ENCODE peak calls at places on chromosomes 6 and 20, in ten cellular contexts. G is transverse colon; M is WTC11; S is pons; K is GM12865; V is A172; Y is stimulated activated CD8-positive, alpha-beta memory T cell treated with anti-CD3 and anti-CD28 coated beads, Interleukin-7, amount 100 ng/mL, for 4 hours; P is fibroblast of the aortic adventitia; L is cardiac muscle cell; W is naive thymus-derived CD8-positive, alpha-beta T cell. B is an unnamed sample.

GRCh38 chr20:13659288-13659687 is 20.6 kb upstream of the TASP1 start:
- DNase-seq in G (no peak), M (no peak), S (peak; percentile 24), K (peak; percentile 76), V (no peak), Y (no peak), P (no peak), L (no peak), W (no peak), B (no peak)

GRCh38 chr20:41133709-41134361 is 3.5 kb upstream of the PLCG1 start:
- DNase-seq in G (peak; percentile 9), M (no peak), S (no peak), K (peak; percentile 89), V (no peak), Y (peak; percentile 38), P (no peak), L (no peak), W (no peak), B (no peak)

GRCh38 chr6:159213401-159213800 is 44.2 kb downstream of the FNDC1 start:
- DNase-seq in G (no peak), M (no peak), S (no peak), K (no peak), V (peak; percentile 56), Y (no peak), P (peak; percentile 21), L (peak; percentile 9), W (no peak), B (no peak)

GRCh38 chr20:34475979-34476736 is 40.1 kb upstream of the DYNLRB1 start:
- DNase-seq in G (peak; percentile 44), M (peak; percentile 19), S (peak; percentile 44), K (peak; percentile 40), V (no peak), Y (peak; percentile 10), P (peak; percentile 19), L (peak; percentile 52), W (peak; percentile 24), B (peak; percentile 76)

GRCh38 chr6:106124437-106125423 is 38.6 kb downstream of the PRDM1 start:
- DNase-seq in G (no peak), M (no peak), S (no peak), K (no peak), V (no peak), Y (no peak), P (no peak), L (no peak), W (no peak), B (no peak)

GRCh38 chr20:49630396-49630951 is 62.5 kb upstream of the PTGIS start:
- DNase-seq in G (no peak), M (no peak), S (no peak), K (peak; percentile 93), V (no peak), Y (no peak), P (no peak), L (no peak), W (no peak), B (no peak)

GRCh38 chr6:154390034-154390433 is 33.4 kb upstream of the IPCEF1 start:
- DNase-seq in G (no peak), M (no peak), S (no peak), K (no peak), V (no peak), Y (no peak), P (no peak), L (no peak), W (no peak), B (no peak)

GRCh38 chr6:56806368-56806767 is 148.5 kb upstream of the BEND6 start:
- DNase-seq in G (no peak), M (no peak), S (peak; percentile 57), K (no peak), V (no peak), Y (no peak), P (no peak), L (no peak), W (no peak), B (no peak)

GRCh38 chr20:62840244-62841197 is 21.1 kb downstream of the TCFL5 start:
- DNase-seq in G (no peak), M (no peak), S (no peak), K (no peak), V (no peak), Y (no peak), P (no peak), L (no peak), W (no peak), B (no peak)

GRCh38 chr20:46011631-46012482 is 3.1 kb downstream of the MMP9 start:
- DNase-seq in G (peak; percentile 54), M (peak; percentile 100), S (no peak), K (peak; percentile 65), V (no peak), Y (no peak), P (no peak), L (peak; percentile 50), W (no peak), B (no peak)

GRCh38 chr20:19885981-19886665 is 128.1 kb downstream of the RIN2 start:
- DNase-seq in G (peak; percentile 72), M (peak; percentile 11), S (peak; percentile 70), K (no peak), V (peak; percentile 26), Y (no peak), P (peak; percentile 50), L (peak; percentile 45), W (no peak), B (peak; percentile 65)

GRCh38 chr20:49982072-49982345 is 771 bp upstream of the SNAI1 start:
- DNase-seq in G (no peak), M (no peak), S (no peak), K (no peak), V (no peak), Y (no peak), P (no peak), L (no peak), W (no peak), B (no peak)

GRCh38 chr20:56359212-56360132 is 698 bp downstream of the FAM210B start:
- DNase-seq in G (peak; percentile 47), M (peak; percentile 27), S (peak; percentile 57), K (peak; percentile 20), V (peak; percentile 38), Y (no peak), P (peak; percentile 72), L (peak; percentile 82), W (peak; percentile 3), B (peak; percentile 84)

GRCh38 chr20:16970751-16971150 is 222.6 kb downstream of the OTOR start:
- DNase-seq in G (no peak), M (no peak), S (no peak), K (no peak), V (no peak), Y (no peak), P (no peak), L (no peak), W (no peak), B (no peak)

GRCh38 chr6:136209496-136209895 is 40.6 kb downstream of the MTFR2 start:
- DNase-seq in G (no peak), M (no peak), S (no peak), K (no peak), V (no peak), Y (no peak), P (no peak), L (no peak), W (no peak), B (no peak)

GRCh38 chr6:109373333-109373732 is 8.9 kb downstream of the CD164 start:
- DNase-seq in G (no peak), M (no peak), S (no peak), K (peak; percentile 17), V (no peak), Y (no peak), P (no peak), L (no peak), W (no peak), B (no peak)

GRCh38 chr6:130679684-130680083 is 147.5 kb upstream of the SMLR1 start:
- DNase-seq in G (no peak), M (no peak), S (no peak), K (no peak), V (no peak), Y (no peak), P (no peak), L (peak; percentile 42), W (no peak), B (peak; percentile 15)

GRCh38 chr20:20014659-20015058 is 2.5 kb upstream of the NAA20 start:
- DNase-seq in G (no peak), M (no peak), S (no peak), K (no peak), V (no peak), Y (no peak), P (no peak), L (no peak), W (no peak), B (no peak)

GRCh38 chr6:9494864-9495263 is 920.0 kb downstream of the TFAP2A start:
- DNase-seq in G (no peak), M (no peak), S (no peak), K (no peak), V (no peak), Y (no peak), P (peak; percentile 82), L (peak; percentile 40), W (no peak), B (peak; percentile 53)

GRCh38 chr6:12806811-12807210 is 90.2 kb downstream of the PHACTR1 start:
- DNase-seq in G (no peak), M (no peak), S (no peak), K (no peak), V (no peak), Y (no peak), P (no peak), L (peak; percentile 62), W (no peak), B (no peak)

GRCh38 chr20:57309544-57310115 is 20.0 kb upstream of the SPO11 start:
- DNase-seq in G (no peak), M (no peak), S (peak; percentile 30), K (no peak), V (no peak), Y (no peak), P (no peak), L (no peak), W (no peak), B (no peak)

GRCh38 chr20:57150559-57150958 is 115.9 kb downstream of the BMP7 start:
- DNase-seq in G (no peak), M (no peak), S (no peak), K (no peak), V (no peak), Y (no peak), P (no peak), L (no peak), W (no peak), B (no peak)

GRCh38 chr6:142271476-142271875 is 30.3 kb upstream of the ADGRG6 start:
- DNase-seq in G (no peak), M (no peak), S (no peak), K (no peak), V (no peak), Y (no peak), P (peak; percentile 10), L (peak; percentile 79), W (no peak), B (no peak)

GRCh38 chr6:35419431-35419830 is 32.7 kb upstream of the FANCE start:
- DNase-seq in G (no peak), M (no peak), S (peak; percentile 17), K (peak; percentile 40), V (no peak), Y (no peak), P (peak; percentile 36), L (peak; percentile 74), W (no peak), B (peak; percentile 31)

GRCh38 chr6:33630014-33630413 is 8.9 kb downstream of the ITPR3 start:
- DNase-seq in G (peak; percentile 42), M (no peak), S (no peak), K (no peak), V (no peak), Y (no peak), P (no peak), L (no peak), W (no peak), B (no peak)

GRCh38 chr6:53335224-53335994 is 13.3 kb downstream of the ELOVL5 start:
- DNase-seq in G (peak; percentile 70), M (no peak), S (peak; percentile 60), K (peak; percentile 94), V (no peak), Y (peak; percentile 45), P (no peak), L (no peak), W (peak; percentile 72), B (no peak)

GRCh38 chr6:42571611-42572342 is 7.9 kb downstream of the UBR2 start:
- DNase-seq in G (no peak), M (no peak), S (no peak), K (no peak), V (no peak), Y (no peak), P (peak; percentile 25), L (no peak), W (no peak), B (no peak)

GRCh38 chr6:160265869-160266476 is 7.4 kb upstream of the SLC22A2 start:
- DNase-seq in G (no peak), M (no peak), S (no peak), K (peak; percentile 40), V (no peak), Y (no peak), P (peak; percentile 13), L (no peak), W (no peak), B (no peak)

B was measured in astrocyte of the hippocampus.